ENCODE peak calls at places on chromosomes 2 and 18, in ten cellular contexts. W is astrocyte of the spinal cord; H is AG10803; N is A172; O is CD8-positive, alpha-beta memory T cell; L is left colon; P is endothelial cell; X is CD4-positive, alpha-beta T cell; Q is NCI-H1092 treated with DMSO at 0.1 percent for 48 hours; D is stimulated activated CD4-positive, alpha-beta T cell treated with anti-CD3 and anti-CD28 coated beads, Interleukin-2, amount 100 ng/mL, for 4 hours. Z is an unnamed sample.

GRCh38 chr2:16383411-16383810 is 282.2 kb downstream of the CYRIA start:
- DNase-seq in W (no peak), H (no peak), N (no peak), O (no peak), L (no peak), P (no peak), X (no peak), Q (no peak), D (no peak), Z (no peak)

GRCh38 chr2:29013046-29013780 is 32.1 kb downstream of the TOGARAM2 start:
- DNase-seq in W (peak), H (no peak), N (no peak), O (peak), L (no peak), P (no peak), X (no peak), Q (no peak), D (no peak), Z (no peak)

GRCh38 chr2:143558665-143559064 is 429.4 kb downstream of the ARHGAP15 start:
- DNase-seq in W (peak), H (peak), N (no peak), O (no peak), L (no peak), P (no peak), X (no peak), Q (no peak), D (no peak), Z (no peak)

GRCh38 chr2:50546790-50547189 is 485.1 kb downstream of the NRXN1 start:
- DNase-seq in W (no peak), H (no peak), N (no peak), O (no peak), L (no peak), P (no peak), X (no peak), Q (no peak), D (no peak), Z (no peak)

GRCh38 chr2:121480826-121481225 is 49.9 kb upstream of the RNU4ATAC start:
- DNase-seq in W (peak), H (peak), N (no peak), O (no peak), L (no peak), P (no peak), X (no peak), Q (peak), D (no peak), Z (no peak)

GRCh38 chr2:235793163-235793752 is 299.4 kb downstream of the AGAP1 start:
- DNase-seq in W (no peak), H (peak), N (peak), O (no peak), L (no peak), P (peak), X (no peak), Q (no peak), D (no peak), Z (no peak)

GRCh38 chr2:121595012-121595891 is 54.0 kb downstream of the CLASP1 start:
- DNase-seq in W (no peak), H (no peak), N (no peak), O (no peak), L (no peak), P (no peak), X (no peak), Q (no peak), D (no peak), Z (no peak)

GRCh38 chr2:95346738-95347671 is 49.9 kb downstream of the KCNIP3 start:
- DNase-seq in W (no peak), H (peak), N (no peak), O (no peak), L (no peak), P (peak), X (no peak), Q (no peak), D (no peak), Z (no peak)

GRCh38 chr18:80033181-80034067 is 810 bp upstream of the RBFA start:
- DNase-seq in W (no peak), H (peak), N (no peak), O (peak), L (no peak), P (no peak), X (no peak), Q (no peak), D (peak), Z (peak)

GRCh38 chr2:67304300-67304890 is 92.7 kb upstream of the ETAA1 start:
- DNase-seq in W (no peak), H (no peak), N (no peak), O (no peak), L (no peak), P (no peak), X (no peak), Q (no peak), D (no peak), Z (no peak)

GRCh38 chr2:230412846-230413245 is 3.2 kb upstream of the SP100 start:
- DNase-seq in W (no peak), H (no peak), N (no peak), O (no peak), L (no peak), P (no peak), X (no peak), Q (no peak), D (no peak), Z (no peak)

GRCh38 chr2:196330645-196331044 is 159.3 kb upstream of the STK17B start:
- DNase-seq in W (no peak), H (no peak), N (no peak), O (no peak), L (no peak), P (no peak), X (no peak), Q (peak), D (no peak), Z (no peak)

GRCh38 chr2:38600242-38600891 is 2.4 kb downstream of the HNRNPLL start:
- DNase-seq in W (no peak), H (peak), N (no peak), O (no peak), L (no peak), P (no peak), X (no peak), Q (no peak), D (no peak), Z (no peak)